ENCODE peak calls at places on chromosome 6, in six cellular contexts. Q is H9, F is psoas muscle, H is OCI-LY7, T is body of pancreas, W is MM.1S. O is an unnamed sample.

GRCh38 chr6:149766156-149766768 is 16.7 kb downstream of the PCMT1 start:
- DNase-seq in Q (no peak), F (no peak), H (no peak), T (no peak), W (no peak), O (no peak)

GRCh38 chr6:155177369-155177961 is 86.3 kb upstream of the CLDN20 start:
- DNase-seq in Q (no peak), F (no peak), H (peak), T (peak), W (peak), O (peak)

GRCh38 chr6:160756021-160756420 is 54.0 kb downstream of the PLG start:
- DNase-seq in Q (no peak), F (no peak), H (no peak), T (no peak), W (no peak), O (no peak)

GRCh38 chr6:22102671-22103070 is 194.2 kb downstream of the PRL start:
- DNase-seq in Q (no peak), F (no peak), H (no peak), T (no peak), W (no peak), O (no peak)

GRCh38 chr6:170374571-170375444 is 68.2 kb downstream of the FAM120B start:
- DNase-seq in Q (no peak), F (no peak), H (no peak), T (no peak), W (no peak), O (no peak)

GRCh38 chr6:115681978-115682775 is 378.5 kb downstream of the FRK start:
- DNase-seq in Q (no peak), F (no peak), H (no peak), T (no peak), W (no peak), O (no peak)

GRCh38 chr6:157059781-157060180 is 263.5 kb downstream of the TMEM242 start:
- DNase-seq in Q (no peak), F (no peak), H (no peak), T (peak), W (no peak), O (no peak)

GRCh38 chr6:51394061-51394460 is 575.4 kb downstream of the TFAP2B start:
- DNase-seq in Q (no peak), F (no peak), H (no peak), T (no peak), W (no peak), O (no peak)

GRCh38 chr6:131823276-131823902 is 15.6 kb downstream of the ENPP1 start:
- DNase-seq in Q (no peak), F (no peak), H (no peak), T (no peak), W (no peak), O (no peak)

GRCh38 chr6:5204340-5204739 is 56.4 kb downstream of the LYRM4 start:
- DNase-seq in Q (no peak), F (no peak), H (no peak), T (no peak), W (no peak), O (no peak)

GRCh38 chr6:151096691-151097090 is 143.1 kb upstream of the AKAP12 start:
- DNase-seq in Q (no peak), F (no peak), H (no peak), T (no peak), W (no peak), O (no peak)

GRCh38 chr6:33276864-33277662 is at the start of gene B3GALT4:
- DNase-seq in Q (peak), F (peak), H (peak), T (peak), W (no peak), O (peak)

GRCh38 chr6:104600659-104600971 is 259.1 kb downstream of the HACE1 start:
- DNase-seq in Q (no peak), F (no peak), H (no peak), T (no peak), W (no peak), O (no peak)

GRCh38 chr6:47810885-47811284 is 29.1 kb downstream of the OPN5 start:
- DNase-seq in Q (peak), F (no peak), H (peak), T (no peak), W (no peak), O (no peak)

GRCh38 chr6:27422651-27423332 is 34.2 kb downstream of the ZNF391 start:
- DNase-seq in Q (peak), F (no peak), H (no peak), T (no peak), W (no peak), O (peak)

GRCh38 chr6:160919713-160920112 is 71.9 kb upstream of the MAP3K4 start:
- DNase-seq in Q (no peak), F (no peak), H (no peak), T (peak), W (no peak), O (no peak)

GRCh38 chr6:158145940-158146339 is 22.1 kb downstream of the SERAC1 start:
- DNase-seq in Q (no peak), F (no peak), H (no peak), T (no peak), W (no peak), O (no peak)

GRCh38 chr6:131197716-131198115 is 62.4 kb downstream of the AKAP7 start:
- DNase-seq in Q (no peak), F (no peak), H (peak), T (no peak), W (no peak), O (no peak)

GRCh38 chr6:56532766-56533551 is 109.7 kb downstream of the DST start:
- DNase-seq in Q (no peak), F (no peak), H (peak), T (no peak), W (no peak), O (no peak)

GRCh38 chr6:36917541-36918193 is 31.9 kb downstream of the C6orf89 start:
- DNase-seq in Q (no peak), F (peak), H (no peak), T (no peak), W (no peak), O (no peak)

GRCh38 chr6:161048636-161049035 is 57.1 kb downstream of the MAP3K4 start:
- DNase-seq in Q (no peak), F (no peak), H (no peak), T (no peak), W (no peak), O (no peak)

GRCh38 chr6:110232456-110232855 is 52.2 kb downstream of the CDC40 start:
- DNase-seq in Q (no peak), F (no peak), H (no peak), T (no peak), W (no peak), O (no peak)

GRCh38 chr6:33692760-33693158 is 18.7 kb downstream of the UQCC2 start:
- DNase-seq in Q (no peak), F (peak), H (no peak), T (no peak), W (no peak), O (no peak)

GRCh38 chr6:53195048-53195447 is 46.4 kb upstream of the GCM1 start:
- DNase-seq in Q (no peak), F (no peak), H (no peak), T (no peak), W (no peak), O (no peak)

GRCh38 chr6:164928366-164929154 is 380.8 kb downstream of the C6orf118 start:
- DNase-seq in Q (no peak), F (no peak), H (no peak), T (no peak), W (no peak), O (no peak)

GRCh38 chr6:44733868-44734267 is 346.4 kb downstream of the CDC5L start:
- DNase-seq in Q (no peak), F (no peak), H (no peak), T (peak), W (no peak), O (no peak)

GRCh38 chr6:103264020-103264419 is 1595.7 kb downstream of the HACE1 start:
- DNase-seq in Q (no peak), F (no peak), H (no peak), T (no peak), W (no peak), O (no peak)

GRCh38 chr6:83155794-83156193 is 37.3 kb downstream of the PGM3 start:
- DNase-seq in Q (no peak), F (no peak), H (no peak), T (no peak), W (peak), O (no peak)

GRCh38 chr6:20702366-20702765 is 168.1 kb downstream of the CDKAL1 start:
- DNase-seq in Q (no peak), F (no peak), H (no peak), T (no peak), W (no peak), O (no peak)

GRCh38 chr6:83868639-83869038 is 9.2 kb downstream of the CYB5R4 start:
- DNase-seq in Q (no peak), F (no peak), H (no peak), T (no peak), W (no peak), O (no peak)

GRCh38 chr6:88914180-88914579 is 49.2 kb downstream of the RNGTT start:
- DNase-seq in Q (no peak), F (no peak), H (no peak), T (no peak), W (no peak), O (no peak)

GRCh38 chr6:36154286-36154685 is 24.0 kb downstream of the MAPK13 start:
- DNase-seq in Q (no peak), F (no peak), H (no peak), T (no peak), W (no peak), O (no peak)

GRCh38 chr6:19668710-19669109 is 168.5 kb upstream of the ID4 start:
- DNase-seq in Q (no peak), F (no peak), H (no peak), T (no peak), W (no peak), O (no peak)

GRCh38 chr6:14690120-14691056 is 555.5 kb upstream of the JARID2 start:
- DNase-seq in Q (no peak), F (no peak), H (no peak), T (no peak), W (no peak), O (no peak)

GRCh38 chr6:91447086-91447485 is 860.2 kb upstream of the MAP3K7 start:
- DNase-seq in Q (no peak), F (no peak), H (no peak), T (no peak), W (no peak), O (no peak)

GRCh38 chr6:96853083-96853482 is 15.8 kb upstream of the GPR63 start:
- DNase-seq in Q (no peak), F (no peak), H (no peak), T (no peak), W (no peak), O (no peak)

GRCh38 chr6:44999066-44999465 is 329.1 kb upstream of the RUNX2 start:
- DNase-seq in Q (no peak), F (no peak), H (no peak), T (no peak), W (no peak), O (no peak)

GRCh38 chr6:10081075-10081474 is 333.8 kb downstream of the TFAP2A start:
- DNase-seq in Q (no peak), F (no peak), H (no peak), T (no peak), W (no peak), O (no peak)

DNA sequence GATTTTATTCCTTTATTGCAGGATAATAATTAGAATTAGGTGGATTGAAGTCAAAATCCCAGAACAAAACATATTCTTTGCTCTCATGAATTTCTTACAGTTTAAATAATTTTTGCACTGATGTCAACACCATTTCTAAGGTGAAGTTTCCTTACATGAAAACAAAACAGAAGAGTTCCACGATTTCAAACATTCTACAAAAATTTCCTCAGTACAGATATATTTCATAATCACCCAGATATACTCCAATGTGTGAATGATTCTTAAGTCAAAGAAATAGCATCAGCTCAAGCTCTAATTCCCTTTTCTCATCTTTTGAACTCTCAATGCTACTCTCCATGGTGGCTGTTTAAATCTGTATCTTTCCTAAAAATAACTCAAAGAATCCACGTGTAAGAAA is 39.5 kb upstream of the THBS2 start:
- DNase-seq in Q (no peak), F (no peak), H (no peak), T (no peak), W (no peak), O (no peak)
- H3K27ac ChIP-seq in Q (no peak), F (no peak), H (no peak), T (no peak), W (no peak), O (no peak)

DNA sequence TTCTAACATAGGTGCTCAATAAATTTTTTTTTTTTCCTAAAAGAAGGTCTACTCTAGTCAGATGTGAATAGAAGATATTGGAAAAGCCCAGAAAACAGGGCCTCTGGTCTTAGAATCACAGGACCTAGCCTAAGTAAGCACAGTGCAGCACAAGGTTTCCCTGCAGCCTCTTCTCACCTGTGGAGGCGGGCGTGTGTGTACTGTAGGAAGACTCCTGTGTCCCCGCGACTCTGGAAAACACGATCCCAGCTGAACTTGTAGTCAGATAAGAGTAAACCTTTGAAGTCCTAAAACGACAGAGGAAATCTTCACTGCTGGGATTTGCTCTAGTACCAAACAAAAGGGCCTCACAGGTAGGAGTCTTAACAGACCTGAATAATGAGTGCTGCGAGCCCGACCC is 45.7 kb downstream of the SLC35A1 start:
- DNase-seq in Q (no peak), F (no peak), H (no peak), T (no peak), W (no peak), O (no peak)
- TF ChIP-seq CTCF in Q (no peak), F (no peak), H (no peak), T (no peak), W (no peak), O (no peak)

GRCh38 chr6:16344756-16345155 is 106.4 kb downstream of the GMPR start:
- DNase-seq in Q (no peak), F (no peak), H (no peak), T (no peak), W (no peak), O (no peak)
- H3K27ac ChIP-seq in Q (no peak), F (no peak), H (no peak), T (no peak), W (no peak), O (no peak)

DNA sequence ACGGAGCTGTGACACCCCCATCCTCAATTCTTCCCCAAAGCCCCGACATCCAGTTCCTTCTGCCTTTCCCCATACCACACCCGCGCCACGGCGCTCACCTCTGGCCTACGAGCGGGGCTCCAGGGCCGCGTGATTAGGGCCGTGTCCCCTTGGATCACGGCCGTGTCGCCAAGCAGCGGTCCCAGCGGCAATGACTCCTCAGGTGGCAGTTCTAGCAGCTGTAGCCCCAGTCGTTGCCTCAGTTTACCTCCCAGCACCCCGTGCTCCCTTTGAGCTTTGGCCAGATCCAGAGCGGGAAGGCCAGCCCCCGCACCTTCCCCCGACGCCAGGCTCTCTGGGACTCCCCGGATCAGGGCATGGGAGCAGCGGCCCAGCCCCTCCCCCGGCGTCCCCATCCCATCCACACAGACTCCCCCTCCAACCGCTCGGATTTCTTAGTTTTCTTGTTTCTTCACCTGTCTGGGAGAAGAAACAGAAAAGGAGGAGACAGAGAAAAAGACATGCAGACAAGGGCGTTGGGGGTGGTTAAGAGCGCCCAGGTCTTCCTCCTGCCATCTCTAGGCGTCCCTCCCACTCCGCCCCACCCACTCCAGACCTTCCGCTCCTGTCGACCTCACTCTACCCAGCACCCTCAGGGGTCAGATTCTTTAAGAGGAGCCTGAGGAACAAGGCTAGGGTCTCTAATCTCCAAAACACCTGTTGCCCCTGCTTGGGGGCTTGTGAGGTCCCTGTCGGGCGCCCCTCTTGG is at the start of gene DDAH2:
- DNase-seq in Q (no peak), F (peak), H (no peak), T (no peak), W (no peak), O (peak)
- TF ChIP-seq CTCF in Q (no peak), F (peak), H (peak), T (no peak), W (peak), O (no peak)

GRCh38 chr6:89985744-89986493 is 91.7 kb downstream of the GJA10 start:
- DNase-seq in Q (no peak), F (peak), H (no peak), T (no peak), W (no peak), O (no peak)
- H3K27ac ChIP-seq in Q (no peak), F (peak), H (no peak), T (no peak), W (no peak), O (no peak)

GRCh38 chr6:43174263-43175112 is 3.4 kb downstream of the SRF start:
- DNase-seq in Q (peak), F (peak), H (peak), T (peak), W (peak), O (peak)
- TF ChIP-seq CTCF in Q (no peak), F (peak), H (no peak), T (peak), W (no peak), O (peak)

GRCh38 chr6:138772596-138773176 is 883 bp upstream of the CCDC28A start:
- DNase-seq in Q (no peak), F (no peak), H (peak), T (no peak), W (no peak), O (no peak)
- H3K27ac ChIP-seq in Q (no peak), F (peak), H (peak), T (peak), W (peak), O (no peak)

GRCh38 chr6:41984623-41985022 is 43.0 kb upstream of the CCND3 start:
- DNase-seq in Q (no peak), F (no peak), H (no peak), T (no peak), W (no peak), O (no peak)
- TF ChIP-seq CTCF in Q (no peak), F (no peak), H (no peak), T (no peak), W (no peak), O (no peak)

GRCh38 chr6:100209323-100210137 is 215.5 kb upstream of the MCHR2 start:
- DNase-seq in Q (no peak), F (no peak), H (no peak), T (no peak), W (no peak), O (no peak)

DNA sequence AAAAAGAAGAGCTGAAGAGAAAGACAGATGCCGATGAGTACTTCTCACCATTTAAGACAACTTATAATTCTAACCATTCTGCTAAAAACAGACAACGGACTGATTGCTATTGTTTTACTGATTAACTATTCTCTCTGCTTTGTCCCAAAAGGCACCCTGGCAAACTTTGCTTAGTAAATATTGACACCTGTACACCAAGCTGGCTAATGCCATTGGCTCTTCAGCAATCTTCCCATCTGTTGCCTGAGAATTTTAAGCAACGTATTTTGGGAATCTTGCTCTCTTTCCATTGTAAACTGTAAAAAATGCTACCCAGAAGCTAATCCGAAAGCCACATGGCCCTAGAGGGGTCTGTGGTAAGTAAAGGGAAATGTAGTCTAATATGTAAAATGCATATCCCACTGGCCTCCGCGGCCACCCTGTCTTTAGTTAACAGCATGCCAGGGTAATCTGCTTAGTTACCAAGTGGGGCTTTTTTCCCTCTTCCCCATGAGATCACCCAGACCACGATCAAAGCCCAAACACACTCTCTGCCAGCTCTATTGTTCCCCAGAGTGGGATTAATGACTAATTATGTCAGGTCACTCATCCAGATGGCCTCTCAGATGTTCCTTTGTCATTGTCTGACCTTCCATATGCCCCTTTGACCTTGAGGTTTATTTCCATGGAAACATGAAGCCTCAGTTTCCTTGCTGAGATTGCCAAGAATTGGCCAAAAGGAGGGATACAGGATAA is 216.3 kb upstream of the MCHR2 start:
- DNase-seq in Q (no peak), F (no peak), H (no peak), T (no peak), W (no peak), O (no peak)
- H3K27ac ChIP-seq in Q (no peak), F (no peak), H (no peak), T (no peak), W (no peak), O (no peak)

O was measured in ovary.